ENCODE peak calls at places on chromosome X, in six cellular contexts. One of them, this sample, is unnamed.

GRCh38 chrX:46386511-46386910 is 158.7 kb downstream of the ZNF674 start:
- DNase-seq in kidney glomerular epithelial cell: no peak
- DNase-seq in ovary: no peak
- DNase-seq in activated T-cell treated with anti-CD3 and anti-CD28 coated beads for 1 hour: no peak
- DNase-seq in NCI-H1417: no peak
- DNase-seq in lower lobe of right lung: no peak
- DNase-seq in this sample: no peak

GRCh38 chrX:39705299-39705698 is 392.5 kb downstream of the BCOR start:
- DNase-seq in kidney glomerular epithelial cell: peak
- DNase-seq in ovary: peak
- DNase-seq in activated T-cell treated with anti-CD3 and anti-CD28 coated beads for 1 hour: no peak
- DNase-seq in NCI-H1417: peak
- DNase-seq in lower lobe of right lung: peak
- DNase-seq in this sample: peak

GRCh38 chrX:51743179-51743957 is at the start of gene GSPT2:
- DNase-seq in kidney glomerular epithelial cell: peak
- DNase-seq in ovary: peak
- DNase-seq in activated T-cell treated with anti-CD3 and anti-CD28 coated beads for 1 hour: peak
- DNase-seq in NCI-H1417: peak
- DNase-seq in lower lobe of right lung: peak
- DNase-seq in this sample: no peak

GRCh38 chrX:125713633-125714032 is 394.0 kb downstream of the TEX13C start:
- DNase-seq in kidney glomerular epithelial cell: no peak
- DNase-seq in ovary: no peak
- DNase-seq in activated T-cell treated with anti-CD3 and anti-CD28 coated beads for 1 hour: no peak
- DNase-seq in NCI-H1417: no peak
- DNase-seq in lower lobe of right lung: no peak
- DNase-seq in this sample: no peak

GRCh38 chrX:153934473-153935325 is at the start of gene NAA10:
- DNase-seq in kidney glomerular epithelial cell: peak
- DNase-seq in ovary: peak
- DNase-seq in activated T-cell treated with anti-CD3 and anti-CD28 coated beads for 1 hour: no peak
- DNase-seq in NCI-H1417: peak
- DNase-seq in lower lobe of right lung: peak
- DNase-seq in this sample: peak

GRCh38 chrX:103517246-103517645 is 2.0 kb downstream of the RAB40A start:
- DNase-seq in kidney glomerular epithelial cell: peak
- DNase-seq in ovary: no peak
- DNase-seq in activated T-cell treated with anti-CD3 and anti-CD28 coated beads for 1 hour: no peak
- DNase-seq in NCI-H1417: no peak
- DNase-seq in lower lobe of right lung: no peak
- DNase-seq in this sample: no peak

GRCh38 chrX:19991350-19991718 is 473 bp upstream of the BCLAF3 start:
- DNase-seq in kidney glomerular epithelial cell: no peak
- DNase-seq in ovary: no peak
- DNase-seq in activated T-cell treated with anti-CD3 and anti-CD28 coated beads for 1 hour: no peak
- DNase-seq in NCI-H1417: no peak
- DNase-seq in lower lobe of right lung: no peak
- DNase-seq in this sample: no peak

GRCh38 chrX:129980043-129980442 is 2.4 kb upstream of the BCORL1 start:
- DNase-seq in kidney glomerular epithelial cell: no peak
- DNase-seq in ovary: peak
- DNase-seq in activated T-cell treated with anti-CD3 and anti-CD28 coated beads for 1 hour: no peak
- DNase-seq in NCI-H1417: no peak
- DNase-seq in lower lobe of right lung: peak
- DNase-seq in this sample: no peak

GRCh38 chrX:140180585-140180984 is 215.3 kb upstream of the CXorf66 start:
- DNase-seq in kidney glomerular epithelial cell: peak
- DNase-seq in ovary: no peak
- DNase-seq in activated T-cell treated with anti-CD3 and anti-CD28 coated beads for 1 hour: no peak
- DNase-seq in NCI-H1417: no peak
- DNase-seq in lower lobe of right lung: no peak
- DNase-seq in this sample: no peak

GRCh38 chrX:15146515-15146914 is 123.4 kb downstream of the ASB9 start:
- DNase-seq in kidney glomerular epithelial cell: no peak
- DNase-seq in ovary: no peak
- DNase-seq in activated T-cell treated with anti-CD3 and anti-CD28 coated beads for 1 hour: no peak
- DNase-seq in NCI-H1417: no peak
- DNase-seq in lower lobe of right lung: peak
- DNase-seq in this sample: no peak

GRCh38 chrX:115177941-115178340 is 11.3 kb upstream of the RBMXL3 start:
- DNase-seq in kidney glomerular epithelial cell: no peak
- DNase-seq in ovary: no peak
- DNase-seq in activated T-cell treated with anti-CD3 and anti-CD28 coated beads for 1 hour: no peak
- DNase-seq in NCI-H1417: no peak
- DNase-seq in lower lobe of right lung: no peak
- DNase-seq in this sample: no peak